ENCODE peak calls at places on chromosomes 6 and 20, in nine cellular contexts. D is PC-9; Q is PC-3; J is aorta; U is cardiac muscle cell; Y is WERI-Rb-1; R is CD4-positive, alpha-beta T cell; F is upper lobe of right lung; C is mammary epithelial cell. N is an unnamed sample.

GRCh38 chr6:34792605-34793500 is 970 bp downstream of the BLTP3A start:
- DNase-seq in C (peak; percentile 52), R (no peak), J (peak; percentile 54), U (peak; percentile 35), D (peak; percentile 76), F (no peak), Y (peak; percentile 41), Q (peak; percentile 65), N (no peak)

GRCh38 chr20:10777713-10778112 is 103.9 kb upstream of the JAG1 start:
- DNase-seq in R (no peak), D (no peak), J (no peak), Q (no peak), Y (no peak), U (peak; percentile 32), C (no peak), F (no peak), N (no peak)

GRCh38 chr6:21984551-21984950 is 312.3 kb downstream of the PRL start:
- DNase-seq in C (no peak), F (no peak), J (no peak), U (no peak), D (no peak), R (no peak), Q (no peak), Y (no peak), N (no peak)

GRCh38 chr6:140138311-140138994 is 764.0 kb upstream of the CITED2 start:
- DNase-seq in Q (no peak), U (peak; percentile 1), Y (no peak), J (no peak), C (peak; percentile 1), D (peak; percentile 17), F (no peak), R (no peak), N (no peak)

GRCh38 chr6:33207569-33208088 is 671 bp upstream of the RING1 start:
- DNase-seq in Y (peak; percentile 71), D (no peak), F (peak; percentile 85), Q (peak; percentile 38), R (no peak), C (peak; percentile 39), J (peak; percentile 73), U (peak; percentile 69), N (no peak)

GRCh38 chr6:12941422-12941821 is 224.9 kb downstream of the PHACTR1 start:
- DNase-seq in C (no peak), U (peak; percentile 80), J (no peak), R (no peak), D (no peak), F (no peak), Q (no peak), Y (no peak), N (no peak)

GRCh38 chr20:33169176-33169794 is 1.3 kb downstream of the BPIFA2 start:
- DNase-seq in U (no peak), R (no peak), C (no peak), Y (no peak), J (no peak), F (no peak), Q (peak; percentile 61), D (no peak), N (peak; percentile 35)

GRCh38 chr6:169587992-169588391 is 113.8 kb downstream of the WDR27 start:
- DNase-seq in J (no peak), D (no peak), U (no peak), F (no peak), Y (no peak), R (no peak), Q (no peak), C (no peak), N (no peak)

GRCh38 chr20:44540834-44541233 is 19.0 kb upstream of the SERINC3 start:
- DNase-seq in F (no peak), Q (no peak), R (no peak), D (no peak), Y (no peak), U (no peak), J (no peak), C (peak; percentile 71), N (no peak)

GRCh38 chr20:44688053-44688625 is 27.0 kb upstream of the CCN5 start:
- DNase-seq in J (no peak), Y (no peak), R (no peak), D (no peak), C (no peak), F (no peak), U (no peak), Q (no peak), N (no peak)

GRCh38 chr6:41935190-41935569 is 6.4 kb downstream of the CCND3 start:
- DNase-seq in D (no peak), F (no peak), U (no peak), J (no peak), Q (no peak), R (no peak), Y (peak; percentile 56), C (no peak), N (peak; percentile 71)

GRCh38 chr6:7166410-7167293 is 58.9 kb downstream of the RREB1 start:
- DNase-seq in F (no peak), D (no peak), C (no peak), Q (no peak), Y (no peak), J (no peak), U (no peak), R (no peak), N (no peak)

GRCh38 chr6:110408891-110409290 is 6.5 kb downstream of the DDO start:
- DNase-seq in F (no peak), Q (no peak), Y (no peak), J (no peak), C (no peak), R (no peak), D (no peak), U (no peak), N (no peak)

GRCh38 chr6:168071620-168072019 is 7.4 kb downstream of the FRMD1 start:
- DNase-seq in Y (no peak), Q (peak; percentile 9), U (peak; percentile 29), R (no peak), C (no peak), J (no peak), F (no peak), D (no peak), N (no peak)

GRCh38 chr6:15956205-15957106 is 172.4 kb upstream of the MYLIP start:
- DNase-seq in Y (no peak), F (peak; percentile 86), J (no peak), D (no peak), R (no peak), U (peak; percentile 61), Q (no peak), C (no peak), N (no peak)

DNA sequence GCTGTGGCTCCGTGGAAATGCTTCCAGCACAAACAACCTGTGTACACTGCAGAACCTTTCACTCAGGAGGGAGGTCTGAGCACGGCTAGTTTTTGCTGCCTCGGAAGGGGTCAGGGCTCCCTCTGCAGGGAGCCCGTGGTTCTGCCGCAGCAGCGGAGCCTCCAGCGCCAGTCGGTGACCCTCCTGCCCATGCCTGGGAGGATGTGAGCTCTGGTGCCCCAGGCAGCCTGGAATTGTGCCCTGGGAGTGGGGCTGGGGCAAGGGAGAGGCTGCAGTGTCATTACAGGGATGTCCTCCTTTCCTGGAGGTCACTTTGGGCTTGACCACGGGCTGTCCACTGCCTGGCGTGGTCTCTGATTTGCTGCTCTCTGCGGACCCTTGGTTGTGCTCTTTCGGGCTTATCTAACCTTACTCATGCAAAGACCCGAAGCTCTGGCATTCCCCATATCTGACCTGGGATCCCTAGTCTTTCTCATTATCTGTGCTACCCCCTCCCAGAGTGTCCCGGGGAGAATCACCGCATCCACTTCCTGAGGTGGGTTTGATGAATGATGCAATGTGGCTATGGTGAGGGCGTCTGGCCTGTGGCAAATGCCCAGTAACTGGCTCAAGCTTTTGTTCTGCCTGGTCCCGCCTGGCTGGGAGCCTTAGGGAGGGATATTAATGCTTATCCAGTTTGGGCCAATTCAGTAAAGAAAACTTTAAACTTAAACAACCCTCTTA is 59.5 kb upstream of the TAGAP start:
- DNase-seq in F (peak; percentile 82), C (peak; percentile 57), D (no peak), U (peak; percentile 73), Y (peak; percentile 65), J (peak; percentile 72), Q (peak; percentile 69), R (peak; percentile 73), N (peak; percentile 78)
- H3K27ac ChIP-seq in F (no peak overlapping the region), C (no peak overlapping the region), D (no peak overlapping the region), U (no peak overlapping the region), Y (no peak overlapping the region), J (no peak overlapping the region), Q (no peak overlapping the region), R (peak overlapping the region; percentile 55), N (no peak overlapping the region)

DNA sequence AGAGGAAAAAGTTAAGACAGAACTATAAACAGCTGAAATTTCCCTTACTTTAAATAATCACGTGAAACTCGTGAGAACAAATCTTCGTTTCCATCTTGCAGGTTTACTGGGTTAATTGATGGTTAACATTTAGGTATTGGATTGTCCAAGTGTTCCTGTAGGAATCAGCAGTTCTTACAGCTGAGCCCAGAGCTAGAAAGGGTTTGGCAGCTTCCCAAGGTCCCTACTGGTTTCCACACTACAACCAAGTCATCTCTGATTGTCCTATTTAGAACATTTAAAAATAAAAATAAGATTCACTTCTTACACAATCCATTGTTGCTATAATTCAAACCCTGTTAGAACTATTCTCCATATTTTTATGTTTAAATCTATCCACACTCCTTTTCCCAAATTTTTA is 15.8 kb downstream of the MPC1 start:
- DNase-seq in Y (no peak), F (no peak), J (no peak), D (no peak), U (no peak), C (no peak), Q (no peak), R (no peak), N (no peak)
- H3K27ac ChIP-seq in Y (no peak overlapping the region), F (no peak overlapping the region), J (no peak overlapping the region), D (no peak overlapping the region), U (no peak overlapping the region), C (no peak overlapping the region), Q (no peak overlapping the region), R (no peak overlapping the region), N (no peak overlapping the region)

GRCh38 chr6:10531942-10532341 is 10.8 kb downstream of the GCNT2 start:
- DNase-seq in J (no peak), Q (no peak), C (no peak), U (no peak), D (no peak), R (no peak), F (no peak), Y (no peak), N (no peak)

GRCh38 chr6:10528170-10528981 is 7.2 kb downstream of the GCNT2 start:
- DNase-seq in R (no peak), F (no peak), C (no peak), Y (no peak), J (no peak), D (peak; percentile 91), U (no peak), Q (peak; percentile 88), N (peak; percentile 35)

GRCh38 chr6:10531513-10531912 is 10.4 kb downstream of the GCNT2 start:
- DNase-seq in R (no peak), C (no peak), D (no peak), Q (no peak), F (no peak), U (no peak), J (no peak), Y (no peak), N (no peak)

GRCh38 chr6:10532392-10532791 is 11.2 kb downstream of the GCNT2 start:
- DNase-seq in C (no peak), U (no peak), Q (no peak), Y (no peak), D (no peak), F (no peak), J (no peak), R (no peak), N (no peak)

GRCh38 chr6:10529231-10529801 is 8.2 kb downstream of the GCNT2 start:
- DNase-seq in Q (peak; percentile 60), Y (no peak), J (no peak), C (no peak), U (no peak), F (no peak), D (peak; percentile 72), R (no peak), N (no peak)
- H3K27ac ChIP-seq in Q (peak overlapping the region; percentile 82), Y (no peak overlapping the region), J (peak overlapping the region; percentile 100), C (no peak overlapping the region), U (no peak overlapping the region), F (peak overlapping the region; percentile 86), D (peak overlapping the region; percentile 99), R (no peak overlapping the region), N (peak overlapping the region; percentile 79)

GRCh38 chr6:68039641-68040311 is 595.3 kb upstream of the ADGRB3 start:
- DNase-seq in F (no peak), C (no peak), D (no peak), R (no peak), U (no peak), Y (no peak), Q (no peak), J (no peak), N (no peak)
- H3K27ac ChIP-seq in F (no peak overlapping the region), C (no peak overlapping the region), D (no peak overlapping the region), R (no peak overlapping the region), U (no peak overlapping the region), Y (no peak overlapping the region), Q (no peak overlapping the region), J (no peak overlapping the region), N (no peak overlapping the region)